ENCODE peak calls at places on chromosomes 4 and X, in ten cellular contexts. H is GM06990, O is cardiac muscle cell, C is tibial nerve, V is choroid plexus epithelial cell, Z is right atrium auricular region, W is GM12865, J is AG10803, M is fibroblast of pulmonary artery, T is PC-3. N is an unnamed sample.

GRCh38 chr4:138405439-138405838 is 163.3 kb upstream of the SLC7A11 start:
- DNase-seq in H (no peak), O (peak), C (no peak), V (peak), Z (no peak), W (peak), J (no peak), M (peak), T (peak), N (peak)

GRCh38 chr4:139300431-139301142 is 718 bp upstream of the NAA15 start:
- DNase-seq in H (peak), O (peak), C (no peak), V (peak), Z (no peak), W (peak), J (peak), M (peak), T (peak), N (peak)

GRCh38 chr4:26406346-26406975 is 83.8 kb downstream of the CCKAR start:
- DNase-seq in H (no peak), O (no peak), C (no peak), V (no peak), Z (no peak), W (peak), J (peak), M (no peak), T (no peak), N (no peak)

GRCh38 chr4:123876640-123877039 is 480.0 kb downstream of the SPRY1 start:
- DNase-seq in H (no peak), O (no peak), C (no peak), V (peak), Z (no peak), W (no peak), J (peak), M (no peak), T (no peak), N (no peak)

GRCh38 chrX:74614193-74614909 is at the start of gene RLIM:
- DNase-seq in H (peak), O (peak), C (peak), V (peak), Z (peak), W (peak), J (peak), M (peak), T (peak), N (peak)

GRCh38 chr4:146342600-146343192 is 128.4 kb downstream of the REELD1 start:
- DNase-seq in H (no peak), O (peak), C (no peak), V (peak), Z (no peak), W (peak), J (peak), M (peak), T (peak), N (peak)

GRCh38 chr4:63361628-63362027 is 1047.6 kb downstream of the TECRL start:
- DNase-seq in H (no peak), O (no peak), C (no peak), V (no peak), Z (no peak), W (no peak), J (no peak), M (no peak), T (peak), N (no peak)

GRCh38 chr4:95548738-95549245 is at the start of gene UNC5C:
- DNase-seq in H (peak), O (peak), C (peak), V (peak), Z (peak), W (peak), J (peak), M (peak), T (no peak), N (peak)

GRCh38 chr4:165476214-165477098 is 97.6 kb downstream of the CPE start:
- DNase-seq in H (no peak), O (no peak), C (no peak), V (peak), Z (no peak), W (no peak), J (no peak), M (peak), T (peak), N (peak)

GRCh38 chr4:120785202-120785601 is 137.3 kb downstream of the PRDM5 start:
- DNase-seq in H (no peak), O (no peak), C (no peak), V (no peak), Z (no peak), W (no peak), J (no peak), M (no peak), T (no peak), N (no peak)

GRCh38 chrX:105273326-105273725 is 52.8 kb upstream of the TEX13A start:
- DNase-seq in H (no peak), O (no peak), C (no peak), V (no peak), Z (no peak), W (no peak), J (no peak), M (no peak), T (peak), N (no peak)

GRCh38 chr4:65310586-65310985 is 359.7 kb downstream of the EPHA5 start:
- DNase-seq in H (no peak), O (no peak), C (no peak), V (no peak), Z (no peak), W (no peak), J (no peak), M (no peak), T (peak), N (no peak)

GRCh38 chr4:122854860-122855259 is 28.2 kb downstream of the FGF2 start:
- DNase-seq in H (no peak), O (no peak), C (no peak), V (no peak), Z (no peak), W (no peak), J (peak), M (no peak), T (no peak), N (peak)

GRCh38 chr4:122861544-122861943 is 34.9 kb downstream of the FGF2 start:
- DNase-seq in H (no peak), O (no peak), C (no peak), V (no peak), Z (no peak), W (no peak), J (no peak), M (no peak), T (no peak), N (no peak)

GRCh38 chr4:122855491-122855890 is 28.9 kb downstream of the FGF2 start:
- DNase-seq in H (no peak), O (no peak), C (no peak), V (peak), Z (no peak), W (peak), J (no peak), M (no peak), T (no peak), N (no peak)

GRCh38 chr4:122854444-122854843 is 27.8 kb downstream of the FGF2 start:
- DNase-seq in H (no peak), O (no peak), C (no peak), V (no peak), Z (peak), W (no peak), J (peak), M (no peak), T (no peak), N (peak)

DNA sequence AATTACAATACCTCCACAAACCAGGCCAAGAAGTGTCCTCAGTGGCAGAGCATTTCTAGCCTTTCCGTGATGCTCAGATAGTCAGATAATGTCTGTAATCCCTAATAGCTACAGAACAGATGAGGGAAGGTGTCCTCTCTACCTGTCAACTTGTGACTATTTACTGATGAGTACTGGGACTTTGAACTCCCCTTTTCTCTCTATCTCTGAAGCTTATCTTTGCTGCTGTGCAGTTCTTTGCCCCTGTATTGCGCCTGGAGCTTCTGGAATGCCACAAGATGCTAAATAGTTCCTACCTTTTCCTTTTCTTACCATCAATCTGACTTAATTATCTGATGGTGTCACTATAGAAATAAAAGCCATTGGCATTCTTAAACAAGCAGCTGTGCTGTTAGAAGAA is 30.5 kb downstream of the FGF2 start:
- DNase-seq in H (no peak), O (no peak), C (no peak), V (no peak), Z (no peak), W (no peak), J (no peak), M (no peak), T (no peak), N (no peak)
- H3K4me3 ChIP-seq in H (no peak), O (no peak), C (no peak), V (no peak), Z (no peak), W (no peak), J (no peak), M (no peak), T (no peak), N (no peak)

GRCh38 chrX:78658851-78659744 is at the start of gene RTL3:
- DNase-seq in H (no peak), O (no peak), C (no peak), V (peak), Z (no peak), W (peak), J (peak), M (peak), T (peak), N (peak)
- TF ChIP-seq CTCF in H (no peak), O (no peak), C (no peak), V (no peak), Z (no peak), W (no peak), J (no peak), M (no peak), T (no peak), N (no peak)

GRCh38 chr4:110533590-110533910 is 57.6 kb downstream of the ENPEP start:
- DNase-seq in H (no peak), O (no peak), C (no peak), V (peak), Z (no peak), W (no peak), J (no peak), M (peak), T (no peak), N (no peak)
- H3K4me3 ChIP-seq in H (no peak), O (no peak), C (no peak), V (peak), Z (no peak), W (no peak), J (no peak), M (no peak), T (no peak), N (no peak)

DNA sequence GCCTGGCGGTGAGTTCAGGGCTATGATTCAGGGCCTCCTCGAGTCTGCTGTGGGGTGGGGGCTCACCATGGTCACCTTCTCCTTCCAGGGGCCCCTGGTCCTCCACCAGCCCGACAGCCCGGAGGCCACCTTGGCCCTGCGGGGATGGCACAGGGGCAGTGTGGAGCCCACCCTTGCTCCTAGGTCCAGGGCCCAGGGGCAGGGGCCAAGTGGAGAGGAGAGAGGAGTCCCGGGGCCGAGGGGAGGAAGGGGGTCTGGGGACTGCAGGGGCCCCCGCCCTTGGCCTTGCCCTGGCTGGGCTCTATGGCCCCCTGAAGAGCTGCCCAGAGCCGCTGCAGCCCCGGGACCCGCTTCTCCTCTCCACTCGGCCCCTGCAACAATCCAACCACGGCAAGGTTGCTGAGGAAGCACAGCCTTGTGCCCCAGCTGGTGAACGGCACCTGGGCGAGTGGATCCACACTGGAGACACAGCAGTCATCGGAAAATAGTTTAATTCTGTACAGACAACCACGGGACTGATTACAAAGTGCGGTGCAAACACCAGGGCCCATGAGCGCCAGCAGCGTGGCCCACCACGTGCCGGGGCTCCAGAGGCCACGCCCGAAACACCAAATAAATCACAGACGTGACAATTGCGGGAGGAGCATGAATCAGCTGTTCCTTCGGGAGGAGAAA is 23.0 kb upstream of the CPLX1 start:
- DNase-seq in H (no peak), O (no peak), C (no peak), V (no peak), Z (no peak), W (no peak), J (no peak), M (no peak), T (no peak), N (no peak)
- TF ChIP-seq CTCF in H (no peak), O (no peak), C (no peak), V (no peak), Z (no peak), W (no peak), J (no peak), M (no peak), T (no peak), N (no peak)

GRCh38 chr4:590313-590841 is 14.3 kb upstream of the TMEM271 start:
- DNase-seq in H (no peak), O (no peak), C (no peak), V (no peak), Z (no peak), W (no peak), J (no peak), M (no peak), T (no peak), N (no peak)

GRCh38 chr4:592825-593520 is 16.9 kb upstream of the TMEM271 start:
- DNase-seq in H (no peak), O (no peak), C (no peak), V (no peak), Z (no peak), W (no peak), J (no peak), M (no peak), T (no peak), N (no peak)

GRCh38 chr4:589219-589963 is 13.3 kb upstream of the TMEM271 start:
- DNase-seq in H (no peak), O (no peak), C (no peak), V (no peak), Z (no peak), W (no peak), J (no peak), M (no peak), T (no peak), N (no peak)

GRCh38 chr4:587671-588350 is 11.7 kb upstream of the TMEM271 start:
- DNase-seq in H (no peak), O (no peak), C (no peak), V (no peak), Z (no peak), W (no peak), J (no peak), M (no peak), T (no peak), N (no peak)

GRCh38 chr4:588351-588849 is 12.3 kb upstream of the TMEM271 start:
- DNase-seq in H (no peak), O (no peak), C (no peak), V (no peak), Z (no peak), W (no peak), J (no peak), M (no peak), T (no peak), N (no peak)
- H3K4me3 ChIP-seq in H (no peak), O (no peak), C (no peak), V (no peak), Z (no peak), W (no peak), J (no peak), M (no peak), T (no peak), N (no peak)